ENCODE peak calls at places on chromosome 15, in nine cellular contexts. Y is mesenchymal stem cell; C is stomach; K is PC-3; T is heart right ventricle; V is thoracic aorta; B is HL-60; N is effector memory CD4-positive, alpha-beta T cell; W is heart left ventricle. G is an unnamed sample.

GRCh38 chr15:54840999-54841398 is 355.7 kb downstream of the RSL24D1 start:
- DNase-seq in V (no peak), C (no peak), Y (no peak), T (no peak), K (no peak), N (no peak), B (no peak), W (no peak), G (no peak)

GRCh38 chr15:47746516-47746915 is 29.2 kb downstream of the SEMA6D start:
- DNase-seq in B (no peak), N (no peak), Y (no peak), W (no peak), K (no peak), C (no peak), V (no peak), T (no peak), G (no peak)

GRCh38 chr15:45790325-45790943 is 155.6 kb downstream of the SQOR start:
- DNase-seq in V (no peak), T (no peak), W (peak), K (peak), N (no peak), C (peak), B (peak), Y (peak), G (no peak)

GRCh38 chr15:48333553-48333952 is 2.3 kb downstream of the DUT start:
- DNase-seq in C (no peak), K (no peak), W (no peak), V (no peak), N (no peak), T (no peak), Y (no peak), B (no peak), G (no peak)

GRCh38 chr15:69782809-69783208 is 314.9 kb downstream of the TLE3 start:
- DNase-seq in B (no peak), V (no peak), K (no peak), Y (no peak), C (peak), W (no peak), N (no peak), T (no peak), G (no peak)

GRCh38 chr15:95872366-95872771 is 458.1 kb upstream of the NR2F2 start:
- DNase-seq in Y (peak), T (no peak), V (no peak), C (no peak), K (peak), B (no peak), W (no peak), N (no peak), G (no peak)

GRCh38 chr15:45048784-45049631 is 26.0 kb downstream of the SORD start:
- DNase-seq in V (no peak), N (no peak), T (no peak), W (peak), K (no peak), C (no peak), B (peak), Y (no peak), G (no peak)

GRCh38 chr15:77630956-77631789 is 1.5 kb downstream of the LINGO1 start:
- DNase-seq in K (no peak), Y (no peak), B (no peak), T (no peak), C (no peak), N (no peak), W (no peak), V (no peak), G (no peak)

GRCh38 chr15:58487041-58487723 is 55.4 kb downstream of the LIPC start:
- DNase-seq in C (no peak), N (no peak), Y (no peak), V (no peak), T (no peak), K (no peak), W (no peak), B (no peak), G (no peak)

GRCh38 chr15:63895194-63895593 is 61.4 kb upstream of the HERC1 start:
- DNase-seq in N (no peak), K (no peak), C (no peak), V (no peak), W (no peak), Y (no peak), B (no peak), T (no peak), G (no peak)

GRCh38 chr15:90184119-90184785 is 16.9 kb upstream of the SEMA4B start:
- DNase-seq in N (no peak), V (peak), K (peak), B (no peak), Y (peak), C (peak), W (peak), T (peak), G (no peak)

GRCh38 chr15:90201150-90201943 is at the start of gene SEMA4B:
- DNase-seq in V (no peak), K (peak), N (peak), T (peak), B (peak), Y (peak), W (peak), C (peak), G (peak)

GRCh38 chr15:31973197-31973596 is 57.1 kb upstream of the CHRNA7 start:
- DNase-seq in N (no peak), W (no peak), B (no peak), T (no peak), K (no peak), C (no peak), Y (no peak), V (no peak), G (no peak)

GRCh38 chr15:101188517-101189340 is 63.1 kb downstream of the CHSY1 start:
- DNase-seq in T (no peak), K (peak), N (no peak), Y (peak), B (no peak), C (peak), W (no peak), V (no peak), G (no peak)

GRCh38 chr15:35624881-35625280 is 78.9 kb upstream of the DPH6 start:
- DNase-seq in K (no peak), W (no peak), B (no peak), C (no peak), N (no peak), Y (peak), V (peak), T (no peak), G (no peak)

GRCh38 chr15:70647396-70647795 is 116.0 kb downstream of the UACA start:
- DNase-seq in N (no peak), K (no peak), C (no peak), Y (no peak), V (no peak), T (no peak), W (no peak), B (no peak), G (no peak)

GRCh38 chr15:91867581-91868026 is 14.1 kb downstream of the SLCO3A1 start:
- DNase-seq in C (peak), K (peak), B (no peak), T (peak), V (peak), W (peak), N (no peak), Y (peak), G (no peak)

GRCh38 chr15:36643551-36643950 is 64.1 kb downstream of the CDIN1 start:
- DNase-seq in W (no peak), N (no peak), V (no peak), B (no peak), C (no peak), Y (no peak), T (no peak), K (peak), G (no peak)

GRCh38 chr15:54580643-54581042 is 602.4 kb downstream of the UNC13C start:
- DNase-seq in C (no peak), Y (no peak), T (no peak), N (no peak), K (peak), B (no peak), W (no peak), V (no peak), G (no peak)

GRCh38 chr15:35126236-35126635 is 41.1 kb upstream of the NANOGP8 start:
- DNase-seq in K (no peak), W (no peak), B (no peak), V (no peak), N (no peak), C (no peak), T (no peak), Y (no peak), G (no peak)

DNA sequence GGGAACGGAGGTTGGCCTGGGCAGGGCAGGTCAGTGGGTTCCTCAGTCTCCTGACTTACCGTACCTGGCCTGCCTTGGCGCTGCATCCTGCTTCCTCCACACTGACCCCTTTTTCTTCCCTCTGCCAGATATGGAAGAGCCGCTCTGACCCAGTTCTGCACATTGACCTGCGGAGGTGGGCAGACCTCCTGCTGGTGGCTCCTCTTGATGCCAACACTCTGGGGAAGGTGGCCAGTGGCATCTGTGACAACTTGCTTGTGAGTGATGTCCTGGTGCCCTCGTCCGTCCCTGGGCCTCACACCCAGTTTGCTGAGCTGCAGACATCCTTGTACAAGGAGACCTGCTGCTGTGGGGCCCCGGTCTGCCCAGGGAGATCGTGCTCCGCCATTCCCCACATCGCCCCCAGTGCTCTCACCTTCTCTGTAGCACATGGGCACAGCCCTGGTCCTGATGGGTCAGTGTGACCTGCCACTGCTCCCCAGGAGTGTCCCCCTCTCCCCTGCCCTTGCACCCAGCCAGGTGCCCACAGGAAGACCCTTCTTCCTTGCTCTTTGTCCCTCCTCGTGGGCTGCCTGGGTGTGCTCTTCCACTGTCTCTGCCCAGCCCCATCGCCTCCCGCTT is 21.0 kb downstream of the PPCDC start:
- DNase-seq in W (no peak), B (no peak), C (no peak), Y (no peak), N (no peak), K (no peak), V (no peak), T (no peak), G (no peak)
- H3K4me3 ChIP-seq in W (no peak), B (no peak), C (no peak), Y (no peak), N (no peak), K (no peak), V (peak), T (peak), G (no peak)

GRCh38 chr15:82849556-82850241 is 40.3 kb downstream of the WHAMM start:
- DNase-seq in K (peak), Y (peak), C (peak), W (peak), V (no peak), T (peak), B (peak), N (no peak), G (no peak)
- H3K27ac ChIP-seq in K (no peak), Y (no peak), C (peak), W (no peak), V (no peak), T (peak), B (no peak), N (no peak), G (no peak)

DNA sequence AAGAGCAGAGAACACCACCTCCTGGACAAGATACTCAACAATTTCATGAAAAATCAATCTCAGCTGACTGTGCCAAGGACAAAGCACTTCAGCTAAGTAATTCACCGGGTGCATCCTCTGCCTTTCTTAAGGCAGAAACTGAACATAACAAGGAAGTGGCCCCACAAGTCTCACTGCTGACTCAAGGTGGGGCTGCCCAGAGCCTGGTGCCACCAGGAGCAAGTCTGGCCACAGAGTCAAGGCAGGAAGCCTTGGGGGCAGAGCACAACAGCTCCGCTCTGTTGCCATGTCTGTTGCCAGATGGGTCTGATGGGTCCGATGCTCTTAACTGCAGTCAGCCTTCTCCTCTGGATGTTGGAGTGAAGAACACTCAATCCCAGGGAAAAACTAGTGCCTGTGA is 200.5 kb downstream of the AKAP13 start:
- DNase-seq in N (peak), Y (no peak), V (no peak), T (peak), C (peak), B (peak), K (no peak), W (no peak), G (no peak)
- H3K4me3 ChIP-seq in N (peak), Y (no peak), V (peak), T (no peak), C (peak), B (no peak), K (no peak), W (peak), G (no peak)

GRCh38 chr15:41215708-41216107 is 14.8 kb downstream of the EXD1 start:
- DNase-seq in N (no peak), V (no peak), T (no peak), C (no peak), B (peak), W (no peak), K (no peak), Y (no peak), G (no peak)

GRCh38 chr15:41218851-41219250 is 11.7 kb downstream of the EXD1 start:
- DNase-seq in W (no peak), B (no peak), Y (no peak), T (no peak), V (no peak), C (no peak), K (no peak), N (no peak), G (no peak)

GRCh38 chr15:41219381-41219780 is 11.2 kb downstream of the EXD1 start:
- DNase-seq in W (no peak), B (no peak), N (no peak), Y (no peak), V (no peak), T (no peak), K (no peak), C (no peak), G (no peak)
- H3K27ac ChIP-seq in W (no peak), B (no peak), N (no peak), Y (no peak), V (no peak), T (no peak), K (no peak), C (no peak), G (no peak)

G was measured in CD8-positive, alpha-beta T cell.